ENCODE peak calls at places on chromosomes 4 and X, in eight cellular contexts. S is stimulated activated CD4-positive, alpha-beta T cell treated with anti-CD3 and anti-CD28 coated beads, Interleukin-4, amount 100 ng/mL, for 1 hour; I is NCI-H774; P is choroid plexus epithelial cell; Z is AG04449; A is Calu3; Q is adrenal gland; V is aorta. C is an unnamed sample.
A peak's percentile ranks its signal among the peaks of the same experiment; 100 is the strongest.

GRCh38 chr4:186934841-186935443 is 211.3 kb upstream of the FAT1 start:
- DNase-seq in S (no peak), I (no peak), P (peak; percentile 23), Z (no peak), A (no peak), Q (no peak), V (no peak), C (no peak)

GRCh38 chrX:21656587-21657317 is 1.4 kb downstream of the KLHL34 start:
- DNase-seq in S (no peak), I (no peak), P (no peak), Z (no peak), A (no peak), Q (no peak), V (no peak), C (no peak)

GRCh38 chrX:114906978-114907510 is 110.4 kb downstream of the IL13RA2 start:
- DNase-seq in S (no peak), I (no peak), P (no peak), Z (no peak), A (no peak), Q (no peak), V (no peak), C (no peak)

GRCh38 chr4:81963506-81964020 is 410.2 kb downstream of the HNRNPD start:
- DNase-seq in S (no peak), I (no peak), P (no peak), Z (no peak), A (no peak), Q (no peak), V (no peak), C (no peak)

GRCh38 chr4:2886622-2887021 is 43.0 kb downstream of the ADD1 start:
- DNase-seq in S (no peak), I (no peak), P (no peak), Z (no peak), A (no peak), Q (no peak), V (no peak), C (peak; percentile 3)

GRCh38 chr4:15149842-15150592 is 147.7 kb downstream of the CPEB2 start:
- DNase-seq in S (no peak), I (peak; percentile 71), P (peak; percentile 83), Z (no peak), A (peak; percentile 50), Q (peak; percentile 89), V (peak; percentile 88), C (no peak)

GRCh38 chrX:114047558-114047957 is 536.3 kb upstream of the HTR2C start:
- DNase-seq in S (no peak), I (no peak), P (no peak), Z (no peak), A (no peak), Q (no peak), V (no peak), C (no peak)

GRCh38 chr4:67725132-67725531 is 24.2 kb upstream of the UBA6 start:
- DNase-seq in S (no peak), I (no peak), P (no peak), Z (no peak), A (no peak), Q (no peak), V (no peak), C (no peak)